ENCODE peak calls at places on chromosomes 12 and 14, in nine cellular contexts. R is psoas muscle; T is Caco-2; B is left ventricle myocardium inferior; E is WTC11; F is transverse colon; K is spleen; O is pancreas; V is CD4-positive, alpha-beta T cell. I is an unnamed sample.

GRCh38 chr14:70052990-70053389 is 135.8 kb downstream of the SLC8A3 start:
- DNase-seq in R (no peak), T (peak; percentile 70), B (no peak), E (peak; percentile 57), F (no peak), K (no peak), O (no peak), V (no peak), I (peak; percentile 61)

GRCh38 chr14:74886001-74886400 is 4.3 kb downstream of the DLST start:
- DNase-seq in R (no peak), T (no peak), B (no peak), E (peak; percentile 40), F (no peak), K (no peak), O (no peak), V (no peak), I (no peak)

GRCh38 chr14:101408077-101408831 is 153.0 kb upstream of the DIO3 start:
- DNase-seq in R (no peak), T (no peak), B (no peak), E (no peak), F (no peak), K (no peak), O (no peak), V (no peak), I (no peak)

GRCh38 chr12:7907009-7907408 is 29.0 kb downstream of the SLC2A3 start:
- DNase-seq in R (no peak), T (peak; percentile 96), B (no peak), E (peak; percentile 72), F (peak; percentile 33), K (no peak), O (peak; percentile 72), V (no peak), I (peak; percentile 5)

GRCh38 chr14:64723691-64724577 is 19.7 kb downstream of the PLEKHG3 start:
- DNase-seq in R (peak; percentile 34), T (no peak), B (peak; percentile 4), E (no peak), F (no peak), K (peak; percentile 50), O (peak; percentile 32), V (no peak), I (no peak)

GRCh38 chr12:130463818-130464663 is 126.4 kb downstream of the PIWIL1 start:
- DNase-seq in R (peak; percentile 17), T (no peak), B (no peak), E (no peak), F (no peak), K (no peak), O (no peak), V (no peak), I (no peak)

GRCh38 chr12:62731378-62731710 is 203.6 kb downstream of the PPM1H start:
- DNase-seq in R (no peak), T (no peak), B (no peak), E (no peak), F (no peak), K (no peak), O (no peak), V (no peak), I (no peak)

GRCh38 chr12:88450130-88450529 is 130.1 kb downstream of the KITLG start:
- DNase-seq in R (no peak), T (no peak), B (no peak), E (no peak), F (no peak), K (no peak), O (no peak), V (no peak), I (no peak)

GRCh38 chr14:44271006-44271405 is 236.1 kb downstream of the FSCB start:
- DNase-seq in R (no peak), T (no peak), B (no peak), E (no peak), F (no peak), K (no peak), O (no peak), V (no peak), I (no peak)

GRCh38 chr12:81468206-81468605 is 290.9 kb downstream of the PPFIA2 start:
- DNase-seq in R (no peak), T (no peak), B (no peak), E (no peak), F (no peak), K (no peak), O (no peak), V (no peak), I (no peak)

GRCh38 chr14:55707365-55707804 is 127.4 kb downstream of the KTN1 start:
- DNase-seq in R (no peak), T (peak; percentile 32), B (no peak), E (no peak), F (no peak), K (no peak), O (no peak), V (no peak), I (no peak)

GRCh38 chr14:29370024-29370423 is 557.6 kb downstream of the PRKD1 start:
- DNase-seq in R (no peak), T (no peak), B (no peak), E (no peak), F (no peak), K (no peak), O (no peak), V (no peak), I (no peak)

GRCh38 chr12:71846322-71846940 is 6.9 kb downstream of the TBC1D15 start:
- DNase-seq in R (no peak), T (peak; percentile 12), B (no peak), E (no peak), F (no peak), K (no peak), O (no peak), V (no peak), I (no peak)

GRCh38 chr14:89660183-89660582 is 243.2 kb upstream of the FOXN3 start:
- DNase-seq in R (no peak), T (no peak), B (no peak), E (no peak), F (no peak), K (no peak), O (no peak), V (no peak), I (no peak)

GRCh38 chr12:132340266-132341035 is 11.1 kb upstream of the GALNT9 start:
- DNase-seq in R (no peak), T (no peak), B (no peak), E (no peak), F (no peak), K (no peak), O (no peak), V (no peak), I (no peak)

GRCh38 chr12:42102720-42103119 is 42.0 kb downstream of the GXYLT1 start:
- DNase-seq in R (no peak), T (no peak), B (no peak), E (no peak), F (no peak), K (no peak), O (no peak), V (no peak), I (no peak)

GRCh38 chr14:90987140-90987539 is 73.3 kb downstream of the RPS6KA5 start:
- DNase-seq in R (no peak), T (no peak), B (no peak), E (no peak), F (no peak), K (no peak), O (no peak), V (no peak), I (no peak)

GRCh38 chr12:47021298-47021697 is 58.1 kb upstream of the PCED1B start:
- DNase-seq in R (no peak), T (peak; percentile 74), B (no peak), E (no peak), F (no peak), K (no peak), O (no peak), V (no peak), I (peak; percentile 25)

GRCh38 chr12:75585309-75585708 is 73.9 kb upstream of the KRR1 start:
- DNase-seq in R (no peak), T (no peak), B (no peak), E (no peak), F (no peak), K (no peak), O (no peak), V (no peak), I (no peak)

GRCh38 chr14:90556050-90556477 is 159.2 kb downstream of the CALM1 start:
- DNase-seq in R (peak; percentile 54), T (no peak), B (peak; percentile 59), E (peak; percentile 63), F (peak; percentile 26), K (peak; percentile 52), O (no peak), V (no peak), I (peak; percentile 52)

GRCh38 chr14:102620413-102620812 is 28.0 kb downstream of the RCOR1 start:
- DNase-seq in R (no peak), T (no peak), B (no peak), E (no peak), F (no peak), K (no peak), O (no peak), V (no peak), I (no peak)

GRCh38 chr12:5487971-5488955 is 56.4 kb downstream of the NTF3 start:
- DNase-seq in R (no peak), T (no peak), B (no peak), E (no peak), F (no peak), K (no peak), O (no peak), V (no peak), I (no peak)

GRCh38 chr12:66929121-66929520 is 250.2 kb upstream of the GRIP1 start:
- DNase-seq in R (no peak), T (no peak), B (no peak), E (no peak), F (no peak), K (no peak), O (no peak), V (no peak), I (no peak)

GRCh38 chr12:1104088-1104800 is 113.2 kb downstream of the ERC1 start:
- DNase-seq in R (no peak), T (no peak), B (no peak), E (no peak), F (no peak), K (no peak), O (no peak), V (no peak), I (no peak)
- TF ChIP-seq CTCF in R (no peak), T (no peak), B (no peak), E (no peak), F (no peak), K (no peak), O (no peak), V (no peak), I (no peak)

GRCh38 chr14:97298331-97298730 is 501.1 kb downstream of the VRK1 start:
- DNase-seq in R (no peak), T (peak; percentile 5), B (no peak), E (peak; percentile 73), F (no peak), K (no peak), O (no peak), V (no peak), I (no peak)
- TF ChIP-seq CTCF in R (no peak), T (no peak), B (no peak), E (peak; percentile 67), F (no peak), K (no peak), O (no peak), V (no peak), I (peak; percentile 37)

GRCh38 chr14:68145036-68145435 is 325.5 kb downstream of the RAD51B start:
- DNase-seq in R (no peak), T (no peak), B (no peak), E (no peak), F (peak; percentile 55), K (no peak), O (no peak), V (no peak), I (no peak)
- TF ChIP-seq CTCF in R (no peak), T (no peak), B (no peak), E (no peak), F (no peak), K (no peak), O (no peak), V (no peak), I (no peak)

GRCh38 chr14:68795602-68796417 is 2.9 kb upstream of the ZFP36L1 start:
- DNase-seq in R (peak; percentile 93), T (peak; percentile 93), B (peak; percentile 87), E (peak; percentile 88), F (peak; percentile 87), K (peak; percentile 97), O (peak; percentile 92), V (peak; percentile 69), I (no peak)
- TF ChIP-seq CTCF in R (peak; percentile 80), T (peak; percentile 68), B (peak; percentile 86), E (peak; percentile 55), F (peak; percentile 90), K (peak; percentile 96), O (peak; percentile 86), V (peak; percentile 77), I (peak; percentile 80)

I was measured in neural crest cell.